ENCODE peak calls at places on chromosomes 7 and 10, in four cellular contexts. Z is RWPE1; L is CD8-positive, alpha-beta T cell; X is psoas muscle. T is an unnamed sample.

GRCh38 chr7:30163231-30163894 is 28.6 kb downstream of the MTURN start:
- DNase-seq in Z (peak), L (no peak), X (no peak), T (no peak)

GRCh38 chr7:77281780-77282478 is 82.3 kb upstream of the FGL2 start:
- DNase-seq in X (no peak), Z (no peak), L (no peak), T (no peak)

GRCh38 chr7:23898619-23899018 is 188.6 kb downstream of the STK31 start:
- DNase-seq in Z (no peak), X (no peak), L (no peak), T (no peak)

GRCh38 chr10:13993169-13993568 is 337.6 kb downstream of the FRMD4A start:
- DNase-seq in X (peak), Z (no peak), L (no peak), T (no peak)

GRCh38 chr10:122499491-122499941 is 38.2 kb downstream of the HTRA1 start:
- DNase-seq in X (peak), L (no peak), Z (no peak), T (no peak)

GRCh38 chr7:90698616-90699015 is 102.5 kb downstream of the CDK14 start:
- DNase-seq in X (no peak), L (no peak), Z (no peak), T (no peak)

GRCh38 chr7:134890246-134891240 is 95.8 kb upstream of the AGBL3 start:
- DNase-seq in X (no peak), L (no peak), Z (peak), T (no peak)

GRCh38 chr10:92690211-92691041 is 671 bp downstream of the HHEX start:
- DNase-seq in L (peak), Z (peak), X (peak), T (peak)

GRCh38 chr7:123797673-123798526 is 47.1 kb upstream of the HYAL4 start:
- DNase-seq in Z (peak), X (no peak), L (no peak), T (no peak)

GRCh38 chr7:151736403-151736909 is 140.5 kb downstream of the PRKAG2 start:
- DNase-seq in X (peak), L (no peak), Z (peak), T (no peak)

GRCh38 chr10:73769396-73769795 is 12.5 kb upstream of the CHCHD1 start:
- DNase-seq in X (no peak), L (no peak), Z (no peak), T (no peak)

GRCh38 chr10:73772280-73773151 is 9.3 kb upstream of the CHCHD1 start:
- DNase-seq in Z (peak), X (peak), L (peak), T (peak)

GRCh38 chr10:73771722-73772279 is 10.0 kb upstream of the CHCHD1 start:
- DNase-seq in L (no peak), Z (peak), X (peak), T (no peak)

GRCh38 chr10:73773152-73773879 is 8.5 kb upstream of the CHCHD1 start:
- DNase-seq in X (no peak), Z (peak), L (peak), T (no peak)

DNA sequence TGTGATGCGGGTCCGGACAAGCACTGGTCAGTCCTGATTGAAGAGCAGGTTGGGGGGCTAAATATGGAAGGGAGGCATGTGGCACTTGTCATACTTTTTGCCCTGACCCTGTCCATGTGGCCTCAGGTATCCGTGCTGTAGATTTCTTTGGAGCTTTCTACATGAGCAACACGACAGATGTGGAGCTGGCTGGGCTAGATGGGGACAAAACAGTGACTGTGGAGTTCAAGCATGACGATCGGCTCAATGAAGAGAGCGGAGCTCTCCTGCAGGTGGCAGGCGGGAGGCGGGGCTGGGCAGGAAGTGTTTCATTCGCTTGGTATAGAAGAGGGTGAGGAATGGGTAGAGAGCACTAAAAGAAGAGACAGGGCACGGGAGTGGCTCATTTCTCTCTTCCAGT is 13.0 kb upstream of the CHCHD1 start:
- DNase-seq in Z (no peak), X (no peak), L (peak), T (peak)
- TF ChIP-seq CTCF in Z (no peak), X (no peak), L (peak), T (peak)

DNA sequence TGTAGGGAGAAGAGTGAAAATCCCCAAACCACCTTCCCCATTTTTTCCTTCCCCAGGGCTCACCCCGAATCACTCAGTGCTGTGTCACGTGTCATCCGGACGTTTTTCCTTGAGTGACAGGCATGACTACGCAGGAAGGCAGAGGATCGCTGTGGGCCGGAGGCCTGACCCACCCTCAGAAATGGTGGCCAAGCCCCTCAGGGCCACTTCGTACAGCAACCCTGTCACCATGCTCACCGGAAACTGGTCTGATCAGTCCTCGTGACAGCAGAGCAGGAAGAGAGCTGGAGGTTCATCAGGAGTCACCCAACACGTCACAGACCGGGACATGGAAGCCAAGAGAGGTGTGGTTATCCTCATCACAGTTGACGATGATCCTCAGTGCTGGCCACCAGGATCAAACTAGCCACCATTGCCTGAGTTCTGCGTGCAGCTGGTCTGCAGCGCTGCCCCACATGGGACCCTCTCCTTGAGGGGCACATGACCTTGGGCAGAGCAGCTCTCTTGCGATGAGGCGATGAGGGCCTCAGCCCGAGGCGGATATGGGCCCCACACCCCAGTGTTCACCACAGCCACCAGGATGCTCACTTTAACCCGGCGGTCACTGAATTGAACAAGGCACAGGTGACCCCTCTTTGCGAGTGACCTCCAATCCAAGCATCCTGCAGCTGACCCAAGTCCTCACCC is 99.3 kb upstream of the INSIG1 start:
- DNase-seq in L (no peak), Z (no peak), X (no peak), T (no peak)
- H3K27ac ChIP-seq in L (no peak), Z (no peak), X (no peak), T (no peak)

DNA sequence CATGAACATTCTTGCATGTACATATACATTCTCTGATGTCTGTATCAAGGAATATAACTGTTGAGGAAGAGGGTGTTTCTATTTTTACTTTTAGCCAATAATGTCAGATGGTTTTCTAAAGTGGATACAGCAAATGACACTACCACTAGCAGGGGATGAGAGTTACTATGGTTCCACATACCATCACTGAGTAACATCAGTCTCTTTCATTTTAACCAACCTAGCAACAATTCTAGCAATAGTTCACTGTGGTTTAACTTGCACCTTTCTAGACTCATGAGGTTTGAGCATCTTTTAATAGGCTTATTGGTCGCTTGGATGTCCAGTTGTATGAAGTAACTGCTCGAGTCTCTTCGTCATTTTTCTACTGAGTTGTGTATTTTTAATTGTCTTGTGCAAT is 68.5 kb upstream of the ZNF746 start:
- DNase-seq in L (no peak), X (no peak), Z (no peak), T (no peak)
- TF ChIP-seq CTCF in L (no peak), X (no peak), Z (no peak), T (no peak)

GRCh38 chr7:20030417-20030816 is 186.8 kb downstream of the MACC1 start:
- DNase-seq in L (no peak), X (no peak), Z (no peak), T (no peak)
- H3K27ac ChIP-seq in L (no peak), X (no peak), Z (no peak), T (no peak)

GRCh38 chr7:35482231-35482630 is 212.7 kb downstream of the HERPUD2 start:
- DNase-seq in L (no peak), X (no peak), Z (no peak), T (no peak)
- TF ChIP-seq CTCF in L (no peak), X (no peak), Z (no peak), T (no peak)

GRCh38 chr10:5445006-5445405 is 32.6 kb downstream of the NET1 start:
- DNase-seq in Z (no peak), L (no peak), X (no peak), T (no peak)

GRCh38 chr10:5447611-5448071 is 35.3 kb downstream of the NET1 start:
- DNase-seq in L (no peak), X (no peak), Z (no peak), T (no peak)

GRCh38 chr10:5446390-5446926 is 34.1 kb downstream of the NET1 start:
- DNase-seq in L (peak), Z (peak), X (peak), T (peak)

GRCh38 chr10:5448333-5449048 is 36.1 kb downstream of the NET1 start:
- DNase-seq in X (no peak), Z (no peak), L (no peak), T (no peak)

DNA sequence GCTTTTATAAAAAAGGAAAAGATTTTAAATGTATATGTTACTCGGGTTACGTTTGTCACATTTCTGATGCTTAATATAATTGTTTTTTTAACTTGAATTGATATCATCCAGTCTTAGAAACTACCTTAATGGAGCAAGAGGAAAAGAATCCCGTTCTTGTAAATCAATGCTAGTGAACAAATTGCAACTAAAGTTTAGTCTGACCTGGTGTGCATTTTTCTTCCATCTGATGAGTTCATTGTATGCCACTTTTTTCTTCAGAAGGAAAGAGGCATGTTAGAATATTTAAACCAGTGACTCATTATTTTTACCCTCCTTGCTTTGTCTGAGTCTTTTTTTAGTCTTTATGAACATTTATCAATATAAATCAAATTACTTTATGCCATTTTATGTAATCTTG is 34.7 kb downstream of the NET1 start:
- DNase-seq in X (no peak), Z (no peak), L (no peak), T (no peak)
- H3K27ac ChIP-seq in X (peak), Z (no peak), L (peak), T (no peak)

GRCh38 chr10:20856484-20856883 is 40.6 kb downstream of the NEBL start:
- DNase-seq in Z (no peak), X (no peak), L (no peak), T (no peak)

GRCh38 chr10:20855398-20856038 is 41.6 kb downstream of the NEBL start:
- DNase-seq in Z (peak), X (no peak), L (no peak), T (no peak)

GRCh38 chr10:20853276-20853675 is 43.8 kb downstream of the NEBL start:
- DNase-seq in X (no peak), Z (no peak), L (no peak), T (no peak)

GRCh38 chr10:20863008-20863407 is 34.1 kb downstream of the NEBL start:
- DNase-seq in Z (no peak), L (no peak), X (no peak), T (no peak)

DNA sequence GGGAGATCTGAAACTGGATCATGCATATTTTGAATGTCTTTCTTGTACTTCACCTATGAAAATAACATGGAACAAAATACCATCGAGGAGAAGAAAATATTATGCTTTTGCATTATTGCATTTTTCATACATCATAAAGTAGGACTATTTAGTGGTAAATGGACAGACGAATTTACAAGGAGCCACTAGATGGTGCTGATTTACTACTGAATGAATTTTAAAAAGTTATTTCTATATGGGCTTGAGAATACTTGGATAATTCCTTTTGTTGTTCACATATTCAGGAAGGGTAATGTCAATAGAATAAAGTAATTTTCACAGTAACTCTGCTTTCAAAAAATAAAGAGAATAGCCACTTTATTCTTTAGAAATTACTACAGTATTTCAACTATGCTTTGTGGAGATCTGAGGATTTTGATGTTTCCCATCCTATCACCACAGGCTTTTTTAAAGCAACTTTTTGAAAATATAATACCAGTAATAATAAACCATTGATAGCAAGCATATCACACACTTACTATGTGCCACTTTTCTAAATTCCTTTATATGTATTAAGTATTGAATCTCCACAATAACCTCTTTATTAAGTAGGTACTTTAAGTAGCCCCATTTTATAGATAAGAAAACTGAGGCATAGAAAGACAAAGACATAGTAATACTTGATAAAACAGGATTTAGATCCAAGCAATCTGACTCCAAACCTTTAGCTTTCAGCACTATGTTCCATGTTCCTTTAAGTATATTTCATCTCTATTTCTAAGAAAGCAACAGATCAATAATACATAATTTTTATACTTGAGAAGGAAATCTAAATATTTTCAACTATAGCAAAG is 38.6 kb downstream of the NEBL start:
- DNase-seq in X (no peak), Z (peak), L (no peak), T (no peak)
- TF ChIP-seq CTCF in X (peak), Z (peak), L (no peak), T (no peak)

GRCh38 chr7:43653466-43653865 is 70.6 kb downstream of the STK17A start:
- DNase-seq in Z (no peak), L (no peak), X (no peak), T (no peak)
- H3K27ac ChIP-seq in Z (no peak), L (no peak), X (no peak), T (no peak)

DNA sequence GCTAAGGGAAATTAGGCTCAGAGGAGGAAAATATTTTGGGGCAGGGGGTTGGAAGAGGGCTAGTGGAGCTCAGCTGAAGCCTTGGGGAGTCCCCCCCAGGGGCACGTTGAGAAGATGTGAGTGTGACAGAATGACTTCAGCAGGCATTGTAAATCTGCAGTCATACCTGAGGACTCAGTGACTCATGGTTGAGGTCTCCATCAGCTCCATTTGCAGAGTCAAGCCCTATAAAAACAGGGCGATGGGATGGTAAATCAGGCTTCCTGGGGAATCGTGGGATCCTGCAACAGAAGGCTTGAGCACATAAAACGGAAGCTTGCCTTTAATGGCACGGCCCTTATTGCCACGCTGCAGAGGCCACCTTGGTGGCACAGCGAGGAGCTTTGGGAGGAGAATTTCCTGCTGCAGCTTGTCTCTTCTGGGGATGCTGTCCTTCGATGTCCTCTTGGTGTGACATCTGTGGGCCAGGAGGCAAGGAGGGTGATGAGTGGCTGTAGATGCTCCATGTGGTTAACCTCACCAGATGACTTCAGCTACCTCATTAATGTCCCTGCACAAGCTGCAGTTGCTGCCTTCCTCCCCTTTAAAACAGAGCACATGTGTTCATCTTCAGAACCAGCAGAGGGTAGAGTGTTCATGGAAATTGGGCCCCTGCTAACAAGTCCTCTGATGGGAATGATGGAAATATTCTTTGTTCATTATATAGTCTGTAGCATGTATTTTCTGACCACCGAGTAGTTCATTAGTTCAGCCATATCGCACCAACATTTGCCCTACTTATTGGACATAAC is 285.9 kb downstream of the LRMDA start:
- DNase-seq in Z (no peak), L (no peak), X (no peak), T (no peak)
- TF ChIP-seq CTCF in Z (no peak), L (no peak), X (no peak), T (no peak)